ENCODE peak calls at places on chromosome 21, in eight cellular contexts. One of them, this sample, is unnamed.

GRCh38 chr21:42646836-42647235 is 6.6 kb upstream of the PDE9A start:
- DNase-seq in breast epithelium: no peak
- DNase-seq in IMR-90: no peak
- DNase-seq in upper lobe of left lung: peak
- DNase-seq in lower leg skin: no peak
- DNase-seq in tibial nerve: no peak
- DNase-seq in spleen: peak
- DNase-seq in K562: no peak
- DNase-seq in this sample: no peak

GRCh38 chr21:36004441-36004840 is 55.9 kb downstream of the SETD4 start:
- DNase-seq in breast epithelium: no peak
- DNase-seq in IMR-90: peak
- DNase-seq in upper lobe of left lung: no peak
- DNase-seq in lower leg skin: peak
- DNase-seq in tibial nerve: no peak
- DNase-seq in spleen: no peak
- DNase-seq in K562: peak
- DNase-seq in this sample: no peak

GRCh38 chr21:35953570-35953969 is 106.8 kb downstream of the SETD4 start:
- DNase-seq in breast epithelium: no peak
- DNase-seq in IMR-90: no peak
- DNase-seq in upper lobe of left lung: no peak
- DNase-seq in lower leg skin: no peak
- DNase-seq in tibial nerve: no peak
- DNase-seq in spleen: no peak
- DNase-seq in K562: no peak
- DNase-seq in this sample: no peak

GRCh38 chr21:25330266-25330665 is 277.0 kb downstream of the MRPL39 start:
- DNase-seq in breast epithelium: no peak
- DNase-seq in IMR-90: peak
- DNase-seq in upper lobe of left lung: no peak
- DNase-seq in lower leg skin: no peak
- DNase-seq in tibial nerve: no peak
- DNase-seq in spleen: no peak
- DNase-seq in K562: no peak
- DNase-seq in this sample: no peak

GRCh38 chr21:44000360-44000759 is 11.7 kb upstream of the TRAPPC10 start:
- DNase-seq in breast epithelium: no peak
- DNase-seq in IMR-90: no peak
- DNase-seq in upper lobe of left lung: no peak
- DNase-seq in lower leg skin: no peak
- DNase-seq in tibial nerve: no peak
- DNase-seq in spleen: no peak
- DNase-seq in K562: no peak
- DNase-seq in this sample: no peak

GRCh38 chr21:15057290-15057689 is 7.5 kb downstream of the NRIP1 start:
- DNase-seq in breast epithelium: no peak
- DNase-seq in IMR-90: no peak
- DNase-seq in upper lobe of left lung: no peak
- DNase-seq in lower leg skin: no peak
- DNase-seq in tibial nerve: no peak
- DNase-seq in spleen: no peak
- DNase-seq in K562: peak
- DNase-seq in this sample: no peak

GRCh38 chr21:37450385-37451044 is 83.9 kb downstream of the DYRK1A start:
- DNase-seq in breast epithelium: no peak
- DNase-seq in IMR-90: peak
- DNase-seq in upper lobe of left lung: no peak
- DNase-seq in lower leg skin: no peak
- DNase-seq in tibial nerve: no peak
- DNase-seq in spleen: no peak
- DNase-seq in K562: peak
- DNase-seq in this sample: no peak

GRCh38 chr21:41952568-41953248 is 1.1 kb downstream of the C2CD2 start:
- DNase-seq in breast epithelium: no peak
- DNase-seq in IMR-90: peak
- DNase-seq in upper lobe of left lung: no peak
- DNase-seq in lower leg skin: no peak
- DNase-seq in tibial nerve: no peak
- DNase-seq in spleen: peak
- DNase-seq in K562: no peak
- DNase-seq in this sample: no peak

GRCh38 chr21:16891821-16892220 is 621.0 kb upstream of the CXADR start:
- DNase-seq in breast epithelium: no peak
- DNase-seq in IMR-90: peak
- DNase-seq in upper lobe of left lung: no peak
- DNase-seq in lower leg skin: no peak
- DNase-seq in tibial nerve: no peak
- DNase-seq in spleen: no peak
- DNase-seq in K562: no peak
- DNase-seq in this sample: no peak

GRCh38 chr21:15732290-15732995 is 2.7 kb downstream of the USP25 start:
- DNase-seq in breast epithelium: no peak
- DNase-seq in IMR-90: peak
- DNase-seq in upper lobe of left lung: no peak
- DNase-seq in lower leg skin: no peak
- DNase-seq in tibial nerve: no peak
- DNase-seq in spleen: no peak
- DNase-seq in K562: no peak
- DNase-seq in this sample: no peak

GRCh38 chr21:24428539-24429186 is 1178.6 kb downstream of the MRPL39 start:
- DNase-seq in breast epithelium: no peak
- DNase-seq in IMR-90: no peak
- DNase-seq in upper lobe of left lung: no peak
- DNase-seq in lower leg skin: no peak
- DNase-seq in tibial nerve: no peak
- DNase-seq in spleen: no peak
- DNase-seq in K562: no peak
- DNase-seq in this sample: no peak

GRCh38 chr21:37118187-37118826 is 45.3 kb downstream of the TTC3 start:
- DNase-seq in breast epithelium: no peak
- DNase-seq in IMR-90: no peak
- DNase-seq in upper lobe of left lung: no peak
- DNase-seq in lower leg skin: no peak
- DNase-seq in tibial nerve: no peak
- DNase-seq in spleen: no peak
- DNase-seq in K562: no peak
- DNase-seq in this sample: no peak

GRCh38 chr21:37207441-37208009 is 59.6 kb downstream of the VPS26C start:
- DNase-seq in breast epithelium: peak
- DNase-seq in IMR-90: no peak
- DNase-seq in upper lobe of left lung: no peak
- DNase-seq in lower leg skin: no peak
- DNase-seq in tibial nerve: no peak
- DNase-seq in spleen: peak
- DNase-seq in K562: no peak
- DNase-seq in this sample: no peak

GRCh38 chr21:26732442-26733221 is 112.6 kb downstream of the ADAMTS1 start:
- DNase-seq in breast epithelium: no peak
- DNase-seq in IMR-90: peak
- DNase-seq in upper lobe of left lung: peak
- DNase-seq in lower leg skin: no peak
- DNase-seq in tibial nerve: peak
- DNase-seq in spleen: no peak
- DNase-seq in K562: no peak
- DNase-seq in this sample: no peak

GRCh38 chr21:42538479-42539275 is 25.0 kb downstream of the SLC37A1 start:
- DNase-seq in breast epithelium: no peak
- DNase-seq in IMR-90: no peak
- DNase-seq in upper lobe of left lung: no peak
- DNase-seq in lower leg skin: no peak
- DNase-seq in tibial nerve: no peak
- DNase-seq in spleen: no peak
- DNase-seq in K562: no peak
- DNase-seq in this sample: no peak

GRCh38 chr21:36164427-36164784 is 7.8 kb downstream of the DOP1B start:
- DNase-seq in breast epithelium: no peak
- DNase-seq in IMR-90: no peak
- DNase-seq in upper lobe of left lung: no peak
- DNase-seq in lower leg skin: no peak
- DNase-seq in tibial nerve: no peak
- DNase-seq in spleen: no peak
- DNase-seq in K562: no peak
- DNase-seq in this sample: no peak

GRCh38 chr21:35427320-35428040 is 378.4 kb upstream of the RUNX1 start:
- DNase-seq in breast epithelium: no peak
- DNase-seq in IMR-90: no peak
- DNase-seq in upper lobe of left lung: no peak
- DNase-seq in lower leg skin: peak
- DNase-seq in tibial nerve: no peak
- DNase-seq in spleen: no peak
- DNase-seq in K562: no peak
- DNase-seq in this sample: no peak

GRCh38 chr21:41396452-41397107 is 29.5 kb upstream of the MX1 start:
- DNase-seq in breast epithelium: peak
- DNase-seq in IMR-90: no peak
- DNase-seq in upper lobe of left lung: no peak
- DNase-seq in lower leg skin: peak
- DNase-seq in tibial nerve: no peak
- DNase-seq in spleen: peak
- DNase-seq in K562: no peak
- DNase-seq in this sample: peak

DNA sequence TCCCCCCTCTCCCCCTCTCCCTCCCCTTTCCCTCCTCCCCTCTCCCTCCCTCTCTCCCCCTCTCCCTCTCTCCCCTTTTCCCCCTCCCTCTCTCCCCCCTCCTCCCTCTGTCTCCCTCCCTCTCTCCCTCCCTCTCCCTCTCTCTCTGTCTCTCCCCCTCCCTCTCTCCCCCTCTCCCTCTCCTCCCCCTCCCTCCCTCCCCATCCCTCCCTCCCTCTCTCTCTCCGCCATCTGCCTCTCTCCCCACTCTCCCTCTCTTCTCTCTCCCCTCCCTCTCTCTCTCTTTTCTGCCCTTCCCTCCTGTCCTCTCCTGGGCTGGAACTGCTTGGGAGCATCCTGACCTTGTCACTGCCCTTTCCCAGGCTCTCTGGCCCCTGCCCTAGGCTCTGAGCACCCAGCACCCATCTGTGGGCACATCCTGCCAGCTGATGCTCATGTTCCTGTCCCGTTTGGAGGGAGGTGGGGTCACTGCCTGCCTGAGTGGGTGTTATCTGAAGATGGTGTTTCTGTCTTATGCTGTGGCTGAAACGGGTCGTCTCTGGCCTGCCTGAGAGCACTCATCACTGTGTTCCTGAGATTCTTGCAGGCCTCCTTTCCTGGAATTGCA is 10.8 kb downstream of the FTCD start:
- DNase-seq in breast epithelium: no peak
- DNase-seq in IMR-90: no peak
- DNase-seq in upper lobe of left lung: no peak
- DNase-seq in lower leg skin: no peak
- DNase-seq in tibial nerve: no peak
- DNase-seq in spleen: no peak
- DNase-seq in K562: no peak
- DNase-seq in this sample: no peak
- TF ChIP-seq POLR2A in breast epithelium: no peak
- TF ChIP-seq POLR2A in IMR-90: no peak
- TF ChIP-seq POLR2A in upper lobe of left lung: no peak
- TF ChIP-seq POLR2A in lower leg skin: no peak
- TF ChIP-seq POLR2A in tibial nerve: no peak
- TF ChIP-seq POLR2A in spleen: no peak
- TF ChIP-seq POLR2A in K562: no peak
- TF ChIP-seq POLR2A in this sample: no peak

GRCh38 chr21:46598563-46599250 is 6.2 kb downstream of the S100B start:
- DNase-seq in breast epithelium: no peak
- DNase-seq in IMR-90: no peak
- DNase-seq in upper lobe of left lung: peak
- DNase-seq in lower leg skin: no peak
- DNase-seq in tibial nerve: no peak
- DNase-seq in spleen: no peak
- DNase-seq in K562: no peak
- DNase-seq in this sample: no peak
- TF ChIP-seq POLR2A in breast epithelium: no peak
- TF ChIP-seq POLR2A in IMR-90: no peak
- TF ChIP-seq POLR2A in upper lobe of left lung: no peak
- TF ChIP-seq POLR2A in lower leg skin: no peak
- TF ChIP-seq POLR2A in tibial nerve: no peak
- TF ChIP-seq POLR2A in spleen: no peak
- TF ChIP-seq POLR2A in K562: no peak
- TF ChIP-seq POLR2A in this sample: no peak

DNA sequence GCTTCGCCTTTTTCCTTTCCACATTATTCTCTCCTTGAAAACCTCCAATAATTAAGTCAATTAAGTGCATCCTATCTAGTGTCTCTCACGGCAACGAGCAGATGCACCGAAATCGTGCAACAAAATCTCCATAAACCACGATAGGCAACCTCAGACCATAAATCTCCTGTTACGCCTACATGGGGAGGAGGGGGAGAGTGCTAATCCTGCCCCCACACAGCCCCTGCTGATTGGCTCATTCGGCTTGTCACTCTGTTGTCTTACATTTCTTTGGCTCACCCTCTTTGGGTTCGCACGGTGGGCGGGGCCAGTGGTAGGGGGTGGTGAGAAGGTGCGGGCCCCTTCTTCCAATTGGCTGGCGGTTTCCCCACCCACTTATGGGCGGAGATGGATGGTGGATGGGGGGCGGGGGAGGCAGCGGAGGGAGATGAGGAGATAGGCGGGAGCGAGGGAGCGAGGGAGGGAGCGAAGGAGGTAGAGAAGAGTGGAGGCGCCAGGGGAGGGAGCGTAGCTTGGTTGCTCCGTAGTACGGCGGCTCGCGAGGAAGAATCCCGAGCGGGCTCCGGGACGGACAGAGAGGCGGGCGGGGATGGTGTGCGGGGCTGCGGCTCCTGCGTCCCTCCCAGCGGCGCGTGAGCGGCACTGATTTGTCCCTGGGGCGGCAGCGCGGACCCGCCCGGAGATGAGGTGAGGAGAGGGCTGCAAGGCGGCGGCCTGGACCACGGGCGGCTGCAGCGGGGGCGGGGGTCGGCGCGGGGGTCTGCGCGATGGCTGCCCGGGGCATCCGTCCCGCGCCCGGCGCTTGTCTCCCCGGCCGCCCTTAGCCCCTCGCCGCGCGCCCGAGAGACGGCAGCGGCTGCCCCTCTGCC is at the start of gene ITSN1:
- DNase-seq in breast epithelium: peak
- DNase-seq in IMR-90: peak
- DNase-seq in upper lobe of left lung: peak
- DNase-seq in lower leg skin: peak
- DNase-seq in tibial nerve: peak
- DNase-seq in spleen: peak
- DNase-seq in K562: peak
- DNase-seq in this sample: peak
- TF ChIP-seq POLR2A in breast epithelium: peak
- TF ChIP-seq POLR2A in IMR-90: peak
- TF ChIP-seq POLR2A in upper lobe of left lung: peak
- TF ChIP-seq POLR2A in lower leg skin: no peak
- TF ChIP-seq POLR2A in tibial nerve: peak
- TF ChIP-seq POLR2A in spleen: no peak
- TF ChIP-seq POLR2A in K562: no peak
- TF ChIP-seq POLR2A in this sample: peak

GRCh38 chr21:45542242-45542666 is at the start of gene SLC19A1:
- DNase-seq in breast epithelium: peak
- DNase-seq in IMR-90: peak
- DNase-seq in upper lobe of left lung: peak
- DNase-seq in lower leg skin: peak
- DNase-seq in tibial nerve: no peak
- DNase-seq in spleen: peak
- DNase-seq in K562: peak
- DNase-seq in this sample: peak
- TF ChIP-seq POLR2A in breast epithelium: no peak
- TF ChIP-seq POLR2A in IMR-90: no peak
- TF ChIP-seq POLR2A in upper lobe of left lung: peak
- TF ChIP-seq POLR2A in lower leg skin: no peak
- TF ChIP-seq POLR2A in tibial nerve: no peak
- TF ChIP-seq POLR2A in spleen: peak
- TF ChIP-seq POLR2A in K562: no peak
- TF ChIP-seq POLR2A in this sample: no peak